ENCODE peak calls at places on chromosomes 5 and 9, in four cellular contexts. S is PC-3, F is H1, O is DND-41. P is an unnamed sample. For H3K9me3, the result is how much of the 10 kb centered on the place peaks cover.

GRCh38 chr9:103552712-103553111 is 541.4 kb upstream of the SMC2 start:
- DNase-seq in S (no peak), F (no peak), O (no peak), P (no peak)

GRCh38 chr9:128192601-128193371 is 1.4 kb upstream of the CIZ1 start:
- DNase-seq in O (no peak), S (peak), F (no peak), P (peak)

GRCh38 chr5:75450069-75450468 is 61.4 kb downstream of the CERT1 start:
- DNase-seq in F (no peak), S (peak), O (no peak), P (no peak)

GRCh38 chr9:111910428-111910827 is 13.8 kb downstream of the UGCG start:
- DNase-seq in S (no peak), O (no peak), F (no peak), P (no peak)

GRCh38 chr5:136032564-136032963 is 3.8 kb downstream of the TGFBI start:
- DNase-seq in O (no peak), S (peak), F (no peak), P (no peak)

GRCh38 chr9:94002316-94003140 is 47.4 kb upstream of the BARX1 start:
- DNase-seq in F (peak), S (peak), O (peak), P (no peak)

GRCh38 chr9:70411141-70411929 is 3.1 kb downstream of the KLF9 start:
- DNase-seq in F (no peak), S (no peak), O (no peak), P (peak)

GRCh38 chr9:132670816-132671371 is 630 bp downstream of the GTF3C4 start:
- DNase-seq in S (peak), O (peak), F (peak), P (peak)

GRCh38 chr5:133806847-133807246 is 161.6 kb downstream of the C5orf15 start:
- DNase-seq in F (no peak), O (no peak), S (no peak), P (no peak)

GRCh38 chr9:31677415-31677814 is 707.0 kb upstream of the ACO1 start:
- DNase-seq in F (no peak), S (no peak), O (no peak), P (no peak)

GRCh38 chr5:158660726-158661125 is 439.0 kb downstream of the EBF1 start:
- DNase-seq in S (no peak), O (no peak), F (no peak), P (no peak)

GRCh38 chr9:79610019-79610760 is 38.4 kb downstream of the TLE4 start:
- DNase-seq in F (no peak), O (no peak), S (no peak), P (no peak)

GRCh38 chr5:60366489-60366888 is 333.5 kb downstream of the DEPDC1B start:
- DNase-seq in O (no peak), S (no peak), F (no peak), P (no peak)

GRCh38 chr5:61001647-61002046 is 56.6 kb downstream of the NDUFAF2 start:
- DNase-seq in F (no peak), S (no peak), O (no peak), P (no peak)

GRCh38 chr9:88007291-88007650 is 32.9 kb upstream of the CDK20 start:
- DNase-seq in F (no peak), S (no peak), O (no peak), P (peak)

GRCh38 chr9:3330792-3331420 is 194.9 kb downstream of the RFX3 start:
- DNase-seq in F (no peak), O (no peak), S (peak), P (no peak)

GRCh38 chr9:36144322-36145206 is 8.0 kb downstream of the GLIPR2 start:
- DNase-seq in S (no peak), F (no peak), O (no peak), P (peak)

GRCh38 chr5:130550553-130550940 is 614.5 kb downstream of the HINT1 start:
- DNase-seq in S (no peak), F (no peak), O (no peak), P (no peak)

GRCh38 chr9:111945216-111945615 is 48.6 kb downstream of the UGCG start:
- DNase-seq in O (no peak), S (no peak), F (no peak), P (no peak)

GRCh38 chr5:174599992-174600391 is 124.4 kb upstream of the MSX2 start:
- DNase-seq in F (peak), O (no peak), S (no peak), P (no peak)

GRCh38 chr9:101397746-101398334 is 578 bp downstream of the MRPL50 start:
- DNase-seq in F (no peak), S (no peak), O (no peak), P (no peak)

GRCh38 chr5:157266286-157267007 is 524 bp downstream of the CYFIP2 start:
- DNase-seq in O (peak), F (peak), S (peak), P (peak)

GRCh38 chr9:37908698-37909186 is 4.8 kb upstream of the SLC25A51 start:
- DNase-seq in F (no peak), O (no peak), S (peak), P (no peak)

GRCh38 chr9:137349471-137350033 is 47.5 kb upstream of the NRARP start:
- DNase-seq in F (no peak), S (no peak), O (no peak), P (no peak)
- H3K9me3 ChIP-seq in F (under half), S (under half), O (under half), P (under half)

GRCh38 chr9:135243201-135244190 is 156.0 kb downstream of the OLFM1 start:
- DNase-seq in S (no peak), F (no peak), O (no peak), P (no peak)
- H3K9me3 ChIP-seq in S (under half), F (under half), O (under half), P (under half)

GRCh38 chr5:2886531-2886930 is 135.1 kb upstream of the IRX2 start:
- DNase-seq in S (no peak), O (no peak), F (peak), P (no peak)

GRCh38 chr5:2888520-2889060 is 137.1 kb upstream of the IRX2 start:
- DNase-seq in O (no peak), F (peak), S (no peak), P (no peak)

GRCh38 chr5:2889946-2890475 is 138.5 kb upstream of the IRX2 start:
- DNase-seq in O (no peak), S (no peak), F (peak), P (no peak)

GRCh38 chr5:2883771-2884170 is 132.3 kb upstream of the IRX2 start:
- DNase-seq in S (no peak), O (no peak), F (peak), P (no peak)

DNA sequence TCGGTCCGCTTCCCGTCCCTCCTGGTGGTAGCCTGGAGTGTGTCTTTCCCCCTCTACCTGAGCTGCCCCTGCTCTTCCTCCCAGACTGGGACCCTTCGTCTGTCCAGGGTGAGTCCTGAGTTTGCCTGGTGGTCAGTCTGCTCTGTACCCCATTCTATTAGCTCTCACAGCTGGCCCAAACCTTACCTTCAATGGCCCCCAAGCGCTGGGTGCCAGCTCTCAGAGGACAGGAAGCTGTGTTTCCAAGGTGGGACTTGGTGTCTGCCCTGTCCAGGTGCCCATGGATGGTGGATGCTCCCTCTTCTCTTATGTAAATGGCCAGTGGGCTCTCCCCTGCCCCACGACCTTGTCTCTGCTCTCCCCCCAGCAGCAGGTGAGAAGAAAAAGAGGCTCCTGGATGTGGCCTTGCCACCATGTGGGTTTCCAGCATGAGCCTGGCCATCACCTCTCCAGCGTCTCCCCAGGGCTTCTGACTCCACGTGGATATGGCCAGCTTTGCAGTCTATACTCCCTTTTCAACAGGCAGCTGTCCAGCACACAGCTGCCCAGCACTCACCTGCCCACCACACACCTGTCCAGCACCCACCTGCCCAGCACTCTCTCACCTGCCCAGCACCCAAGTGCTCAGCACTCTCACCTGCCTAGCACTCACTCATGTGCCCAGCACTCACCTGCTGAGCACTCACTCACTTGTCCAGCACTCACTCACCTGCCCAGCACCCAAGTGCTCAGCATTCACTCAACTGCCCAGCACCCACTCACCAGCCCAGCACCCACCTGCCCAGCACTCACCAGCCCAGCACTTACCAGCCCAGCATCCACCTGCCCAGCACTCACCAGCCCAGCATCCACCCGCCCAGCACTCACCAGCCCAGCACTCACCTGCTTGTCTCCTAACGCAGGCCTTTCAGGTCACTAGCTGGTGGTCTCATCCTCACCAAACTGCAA is 136.2 kb upstream of the IRX2 start:
- DNase-seq in S (no peak), F (peak), O (no peak), P (no peak)
- H3K9me3 ChIP-seq in S (under half), F (under half), O (under half), P (under half)

GRCh38 chr9:125079931-125080330 is 63.4 kb downstream of the SCAI start:
- DNase-seq in S (no peak), F (no peak), O (no peak), P (no peak)
- H3K9me3 ChIP-seq in S (under half), F (under half), O (under half), P (under half)

GRCh38 chr5:4372481-4372880 is 767.6 kb upstream of the ADAMTS16 start:
- DNase-seq in O (no peak), F (no peak), S (no peak), P (no peak)
- H3K9me3 ChIP-seq in O (under half), F (under half), S (under half), P (under half)

DNA sequence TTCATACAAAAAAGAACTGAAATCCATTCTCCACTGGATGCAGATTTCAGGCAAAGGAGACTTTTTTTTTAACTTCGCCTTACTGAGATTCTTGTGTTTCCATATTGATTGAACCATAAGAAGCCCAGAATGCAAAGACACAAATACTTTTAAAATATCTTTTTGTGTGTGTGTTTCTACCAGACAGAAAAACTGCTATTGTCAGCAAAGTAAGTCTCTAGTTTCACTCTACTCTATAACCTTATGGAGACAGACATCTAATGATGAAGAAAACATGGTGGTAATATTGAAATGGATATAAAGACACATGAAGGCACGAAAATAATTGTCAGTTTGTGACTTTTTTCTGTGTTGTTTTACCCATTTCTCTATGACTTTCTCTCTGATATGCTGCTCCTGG is 260.3 kb upstream of the RORB start:
- DNase-seq in F (no peak), O (no peak), S (no peak), P (no peak)
- H3K9me3 ChIP-seq in F (under half), O (under half), S (under half), P (under half)

DNA sequence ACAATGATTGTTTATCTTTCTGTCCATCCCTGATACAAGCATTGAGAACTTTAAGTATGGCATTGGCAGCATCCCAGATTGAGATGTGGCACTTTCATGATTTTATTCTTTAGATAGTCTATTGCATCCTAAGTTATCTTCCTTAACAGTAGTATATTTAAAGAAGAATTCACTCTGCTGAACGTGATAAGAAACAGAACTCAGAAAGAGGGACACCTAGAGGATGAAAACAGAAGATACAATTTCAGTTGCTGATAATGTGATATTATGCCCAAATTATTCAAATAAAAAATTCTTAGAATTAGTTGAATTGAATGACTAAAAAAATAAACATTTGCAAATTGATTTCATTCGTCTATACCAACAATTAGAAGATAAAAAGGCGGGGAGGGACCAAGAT is 218.1 kb upstream of the DMRTA1 start:
- DNase-seq in S (peak), O (no peak), F (no peak), P (no peak)
- H3K9me3 ChIP-seq in S (under half), O (under half), F (under half), P (under half)

GRCh38 chr5:43694027-43694426 is 91.0 kb downstream of the NNT start:
- DNase-seq in S (no peak), F (no peak), O (no peak), P (no peak)

GRCh38 chr5:43691893-43692292 is 88.9 kb downstream of the NNT start:
- DNase-seq in F (no peak), S (no peak), O (no peak), P (no peak)

GRCh38 chr5:43685271-43685950 is 82.4 kb downstream of the NNT start:
- DNase-seq in F (no peak), S (no peak), O (no peak), P (no peak)

GRCh38 chr5:43691275-43691674 is 88.3 kb downstream of the NNT start:
- DNase-seq in S (no peak), F (no peak), O (no peak), P (no peak)
- H3K9me3 ChIP-seq in S (under half), F (under half), O (under half), P (under half)

DNA sequence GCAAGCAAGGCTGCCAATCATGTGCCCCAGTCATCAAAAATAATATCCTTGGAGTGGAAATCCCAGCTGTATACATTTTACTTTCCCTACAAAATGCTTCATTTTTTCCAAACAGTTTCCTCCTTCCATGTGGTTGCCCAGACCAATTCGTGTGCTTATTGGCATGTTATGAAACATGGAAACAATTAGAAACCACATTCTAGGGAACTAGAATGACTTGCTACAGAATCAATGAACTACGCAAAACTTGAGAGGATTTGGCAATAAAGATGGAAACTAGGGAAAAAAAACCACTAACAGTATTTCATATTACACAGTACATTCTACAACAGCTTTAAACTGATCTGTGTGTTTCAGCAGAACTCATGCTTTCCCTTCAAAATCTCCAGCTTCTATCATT is 584.5 kb upstream of the DMAC1 start:
- DNase-seq in F (no peak), S (no peak), O (no peak), P (no peak)
- H3K9me3 ChIP-seq in F (under half), S (under half), O (under half), P (under half)

GRCh38 chr9:130378875-130379648 is 65.7 kb upstream of the ASS1 start:
- DNase-seq in O (no peak), F (no peak), S (no peak), P (no peak)

GRCh38 chr9:130379649-130379970 is 65.2 kb upstream of the ASS1 start:
- DNase-seq in S (no peak), O (no peak), F (no peak), P (no peak)

GRCh38 chr9:130373679-130374325 is 71.0 kb upstream of the ASS1 start:
- DNase-seq in S (no peak), F (no peak), O (no peak), P (no peak)

GRCh38 chr9:130380920-130381469 is 63.8 kb upstream of the ASS1 start:
- DNase-seq in O (no peak), S (no peak), F (no peak), P (no peak)

DNA sequence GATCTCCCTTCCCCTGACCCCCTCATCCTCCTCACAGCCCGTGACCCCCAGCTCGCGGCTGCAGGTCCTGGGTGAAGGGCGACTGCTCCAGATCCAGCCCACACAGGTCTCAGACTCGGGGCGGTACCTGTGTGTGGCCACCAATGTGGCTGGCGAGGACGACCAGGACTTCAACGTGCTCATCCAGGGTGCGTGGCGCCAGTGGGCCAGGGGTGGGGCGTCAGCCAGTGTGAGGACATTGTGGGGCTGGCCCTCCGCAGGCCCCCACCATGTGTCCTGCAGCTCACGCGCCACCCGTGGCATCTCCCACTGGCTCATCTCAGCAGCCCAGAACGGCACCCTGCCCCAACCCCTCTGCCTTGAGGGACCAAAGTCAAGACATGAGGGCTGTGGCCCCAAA is 67.1 kb upstream of the ASS1 start:
- DNase-seq in O (no peak), S (no peak), F (no peak), P (no peak)
- H3K9me3 ChIP-seq in O (under half), S (under half), F (under half), P (under half)

P was measured in CD4-positive, alpha-beta memory T cell.